ENCODE peak calls at places on chromosomes 5 and 9, in ten cellular contexts. R, T, K, V, A, H, L, N, F and O are unnamed samples. For H3K4me1, the result is how much of the 10 kb centered on the place peaks cover.

GRCh38 chr9:77833686-77834429 is 185.7 kb upstream of the GNA14 start:
- DNase-seq in R (no peak), T (no peak), K (no peak), V (no peak), A (no peak), H (no peak), L (no peak), N (no peak), F (no peak), O (no peak)

GRCh38 chr5:95669540-95669939 is 13.3 kb downstream of the SPATA9 start:
- DNase-seq in R (peak), T (peak), K (no peak), V (no peak), A (no peak), H (peak), L (peak), N (peak), F (peak), O (peak)

GRCh38 chr9:83669067-83669466 is 38.7 kb downstream of the UBQLN1 start:
- DNase-seq in R (no peak), T (no peak), K (no peak), V (no peak), A (no peak), H (no peak), L (no peak), N (no peak), F (no peak), O (no peak)

GRCh38 chr9:118686940-118687339 is 682.3 kb downstream of the BRINP1 start:
- DNase-seq in R (no peak), T (no peak), K (no peak), V (no peak), A (no peak), H (no peak), L (no peak), N (no peak), F (no peak), O (no peak)

GRCh38 chr9:119365291-119366027 is 3.8 kb downstream of the BRINP1 start:
- DNase-seq in R (no peak), T (no peak), K (peak), V (peak), A (peak), H (peak), L (no peak), N (no peak), F (no peak), O (no peak)

GRCh38 chr5:45686620-45687019 is 9.6 kb downstream of the HCN1 start:
- DNase-seq in R (no peak), T (no peak), K (no peak), V (no peak), A (no peak), H (no peak), L (no peak), N (no peak), F (no peak), O (no peak)

GRCh38 chr9:649128-650074 is 192.1 kb upstream of the DMRT1 start:
- DNase-seq in R (no peak), T (no peak), K (no peak), V (no peak), A (peak), H (no peak), L (no peak), N (no peak), F (no peak), O (no peak)

GRCh38 chr5:35248843-35249780 is 18.8 kb upstream of the PRLR start:
- DNase-seq in R (no peak), T (no peak), K (no peak), V (no peak), A (no peak), H (no peak), L (no peak), N (no peak), F (no peak), O (no peak)

GRCh38 chr5:80967500-80968181 is 7.5 kb downstream of the RASGRF2 start:
- DNase-seq in R (no peak), T (peak), K (peak), V (no peak), A (no peak), H (peak), L (peak), N (peak), F (no peak), O (no peak)

DNA sequence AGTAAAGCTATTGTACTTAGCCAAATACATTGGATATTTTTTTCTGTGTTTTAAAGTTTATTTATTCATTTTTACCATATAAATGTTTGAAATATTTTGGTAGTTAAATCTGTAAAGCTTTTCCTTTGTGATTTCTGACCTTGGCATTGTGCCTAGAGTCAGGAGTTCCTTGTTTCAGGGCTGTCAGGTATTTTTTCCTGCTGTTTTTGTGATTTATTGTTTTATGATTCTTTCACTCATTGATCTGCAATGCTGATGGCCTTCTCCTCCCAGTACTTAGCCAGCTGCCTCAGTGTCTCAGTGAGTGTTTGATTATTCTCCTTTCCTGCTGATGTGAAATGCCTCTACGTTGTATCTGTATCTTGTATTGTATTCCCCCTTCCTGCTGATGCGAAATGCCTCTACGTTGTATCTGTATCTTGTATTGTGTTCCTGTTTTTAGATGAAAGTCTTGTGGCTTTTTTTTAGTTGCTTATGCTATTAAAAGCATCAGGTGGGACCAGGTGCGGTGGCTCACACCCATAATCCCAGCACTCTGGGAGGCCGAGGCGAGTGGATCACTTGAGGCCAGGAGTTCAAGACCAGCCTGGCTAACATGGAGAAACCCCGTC is 61.0 kb downstream of the EHMT1 start:
- DNase-seq in R (no peak), T (peak), K (no peak), V (no peak), A (no peak), H (no peak), L (no peak), N (no peak), F (no peak), O (no peak)
- H3K4me3 ChIP-seq in R (no peak), T (no peak), K (no peak), V (no peak), A (peak), H (no peak), L (no peak), N (no peak), F (no peak), O (no peak)

GRCh38 chr5:37847978-37848425 is 8.2 kb upstream of the GDNF start:
- DNase-seq in R (no peak), T (no peak), K (peak), V (peak), A (no peak), H (no peak), L (no peak), N (no peak), F (no peak), O (no peak)
- H3K27ac ChIP-seq in R (no peak), T (no peak), K (peak), V (no peak), A (no peak), H (no peak), L (no peak), N (no peak), F (no peak), O (no peak)

GRCh38 chr5:10726179-10726912 is 34.7 kb downstream of the DAP start:
- DNase-seq in R (no peak), T (no peak), K (no peak), V (no peak), A (no peak), H (peak), L (no peak), N (no peak), F (no peak), O (no peak)

GRCh38 chr5:10726913-10727517 is 34.0 kb downstream of the DAP start:
- DNase-seq in R (no peak), T (no peak), K (no peak), V (no peak), A (no peak), H (no peak), L (no peak), N (no peak), F (no peak), O (no peak)

GRCh38 chr5:10723519-10723918 is 37.5 kb downstream of the DAP start:
- DNase-seq in R (no peak), T (no peak), K (no peak), V (no peak), A (no peak), H (no peak), L (no peak), N (no peak), F (no peak), O (no peak)

GRCh38 chr5:10725636-10726035 is 35.4 kb downstream of the DAP start:
- DNase-seq in R (no peak), T (no peak), K (no peak), V (no peak), A (no peak), H (no peak), L (no peak), N (no peak), F (no peak), O (no peak)

DNA sequence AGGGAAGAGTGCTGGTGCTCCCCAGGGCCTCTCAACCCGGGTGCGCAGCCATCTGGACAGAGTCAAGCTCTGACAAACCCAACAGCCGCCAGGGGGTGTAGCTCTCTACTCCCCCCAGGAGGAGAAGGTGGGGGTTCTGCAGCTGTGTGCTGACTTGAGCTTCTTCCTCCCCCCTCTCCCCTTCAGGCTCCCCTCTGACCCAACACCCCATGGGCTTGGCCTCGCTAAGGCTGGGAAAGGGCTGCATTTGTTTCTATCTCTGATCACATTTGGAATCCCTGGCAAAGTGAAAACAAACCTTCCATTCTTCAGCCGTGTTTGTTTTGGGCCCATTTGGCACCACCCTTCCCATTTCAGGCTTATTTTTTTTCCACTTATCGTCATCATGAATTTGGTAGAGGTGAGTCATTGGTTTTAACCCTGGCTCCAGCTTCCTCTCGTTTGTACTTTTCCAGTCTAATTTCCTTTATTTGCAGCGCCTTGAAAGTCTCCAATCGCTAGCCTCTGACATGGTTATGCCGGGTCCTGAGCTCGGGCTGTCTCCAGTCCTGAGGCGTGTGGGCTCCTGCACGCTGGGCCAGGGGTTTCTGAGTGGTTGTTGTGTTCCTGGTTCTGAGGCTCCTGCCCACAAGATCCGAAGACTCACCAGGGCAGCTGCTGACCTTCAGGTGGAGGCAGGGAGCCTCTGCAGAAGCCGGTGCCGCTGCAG is 36.1 kb downstream of the DAP start:
- DNase-seq in R (peak), T (no peak), K (peak), V (no peak), A (peak), H (peak), L (peak), N (no peak), F (peak), O (peak)
- H3K4me1 ChIP-seq in R (under half), T (under half), K (under half), V (under half), A (under half), H (under half), L (under half), N (under half), F (under half), O (under half)

GRCh38 chr5:44387911-44388310 is 1.3 kb downstream of the FGF10 start:
- DNase-seq in R (no peak), T (no peak), K (no peak), V (no peak), A (peak), H (no peak), L (peak), N (no peak), F (no peak), O (no peak)
- H3K4me3 ChIP-seq in R (peak), T (peak), K (no peak), V (no peak), A (peak), H (no peak), L (peak), N (no peak), F (peak), O (peak)

GRCh38 chr5:173832386-173832785 is 55.8 kb upstream of the CPEB4 start:
- DNase-seq in R (no peak), T (no peak), K (no peak), V (no peak), A (no peak), H (no peak), L (no peak), N (no peak), F (no peak), O (no peak)
- H3K27ac ChIP-seq in R (no peak), T (no peak), K (peak), V (no peak), A (no peak), H (peak), L (no peak), N (no peak), F (no peak), O (no peak)

DNA sequence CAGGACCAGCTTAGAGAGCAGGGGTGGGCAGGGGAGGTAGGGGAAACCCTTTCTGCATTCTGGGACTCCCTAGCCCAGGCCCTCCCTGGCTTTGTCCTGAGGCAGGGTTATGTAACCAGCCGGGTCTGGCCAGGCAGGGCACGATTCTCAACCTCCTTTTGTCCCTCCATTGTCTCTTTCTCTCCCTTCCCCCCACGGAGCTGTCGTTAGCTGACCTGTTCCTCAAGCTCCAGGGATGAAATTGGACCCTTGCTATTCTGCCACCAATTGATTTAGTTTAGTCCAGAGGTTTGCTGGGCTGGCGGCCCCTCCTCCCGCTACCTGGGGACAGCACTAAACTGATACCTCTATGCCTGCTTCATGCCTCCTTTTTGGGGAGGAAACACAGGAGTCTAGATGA is 9.4 kb upstream of the NDST1 start:
- DNase-seq in R (no peak), T (no peak), K (no peak), V (no peak), A (peak), H (no peak), L (no peak), N (no peak), F (no peak), O (no peak)
- H3K4me1 ChIP-seq in R (half or more), T (under half), K (half or more), V (under half), A (under half), H (half or more), L (under half), N (half or more), F (under half), O (half or more)